ENCODE peak calls at places on chromosomes 12 and 14, in seven cellular contexts. One of them, this sample, is unnamed.

GRCh38 chr12:69966409-69966808 is 141.4 kb downstream of the MYRFL start:
- DNase-seq in tibial nerve: peak; percentile 47
- DNase-seq in GM13976: no peak
- DNase-seq in choroid plexus epithelial cell: peak; percentile 20
- DNase-seq in fibroblast of the aortic adventitia: peak; percentile 80
- DNase-seq in lung: no peak
- DNase-seq in endothelial cell of umbilical vein: no peak
- DNase-seq in this sample: no peak

GRCh38 chr12:78703820-78704525 is 160.6 kb upstream of the SYT1 start:
- DNase-seq in tibial nerve: no peak
- DNase-seq in GM13976: no peak
- DNase-seq in choroid plexus epithelial cell: peak; percentile 90
- DNase-seq in fibroblast of the aortic adventitia: peak; percentile 85
- DNase-seq in lung: no peak
- DNase-seq in endothelial cell of umbilical vein: peak; percentile 89
- DNase-seq in this sample: no peak

GRCh38 chr12:10021342-10021741 is 9.1 kb upstream of the CLEC9A start:
- DNase-seq in tibial nerve: no peak
- DNase-seq in GM13976: no peak
- DNase-seq in choroid plexus epithelial cell: no peak
- DNase-seq in fibroblast of the aortic adventitia: no peak
- DNase-seq in lung: no peak
- DNase-seq in endothelial cell of umbilical vein: no peak
- DNase-seq in this sample: no peak

GRCh38 chr14:95300002-95300696 is 19.6 kb downstream of the CLMN start:
- DNase-seq in tibial nerve: no peak
- DNase-seq in GM13976: no peak
- DNase-seq in choroid plexus epithelial cell: no peak
- DNase-seq in fibroblast of the aortic adventitia: no peak
- DNase-seq in lung: no peak
- DNase-seq in endothelial cell of umbilical vein: no peak
- DNase-seq in this sample: no peak

GRCh38 chr12:26298785-26299621 is 103.6 kb downstream of the SSPN start:
- DNase-seq in tibial nerve: no peak
- DNase-seq in GM13976: peak; percentile 77
- DNase-seq in choroid plexus epithelial cell: peak; percentile 83
- DNase-seq in fibroblast of the aortic adventitia: peak; percentile 80
- DNase-seq in lung: no peak
- DNase-seq in endothelial cell of umbilical vein: peak; percentile 80
- DNase-seq in this sample: peak; percentile 32

GRCh38 chr12:101792046-101792931 is 38.5 kb downstream of the GNPTAB start:
- DNase-seq in tibial nerve: no peak
- DNase-seq in GM13976: no peak
- DNase-seq in choroid plexus epithelial cell: peak; percentile 43
- DNase-seq in fibroblast of the aortic adventitia: peak; percentile 10
- DNase-seq in lung: no peak
- DNase-seq in endothelial cell of umbilical vein: peak; percentile 18
- DNase-seq in this sample: no peak

GRCh38 chr12:107145397-107145796 is 52.0 kb upstream of the CRY1 start:
- DNase-seq in tibial nerve: no peak
- DNase-seq in GM13976: no peak
- DNase-seq in choroid plexus epithelial cell: no peak
- DNase-seq in fibroblast of the aortic adventitia: peak; percentile 37
- DNase-seq in lung: no peak
- DNase-seq in endothelial cell of umbilical vein: no peak
- DNase-seq in this sample: no peak

GRCh38 chr14:101083564-101084435 is 180.3 kb upstream of the RTL1 start:
- DNase-seq in tibial nerve: no peak
- DNase-seq in GM13976: no peak
- DNase-seq in choroid plexus epithelial cell: no peak
- DNase-seq in fibroblast of the aortic adventitia: no peak
- DNase-seq in lung: peak; percentile 27
- DNase-seq in endothelial cell of umbilical vein: no peak
- DNase-seq in this sample: no peak

GRCh38 chr14:29016050-29016900 is 249.7 kb downstream of the FOXG1 start:
- DNase-seq in tibial nerve: no peak
- DNase-seq in GM13976: no peak
- DNase-seq in choroid plexus epithelial cell: peak; percentile 74
- DNase-seq in fibroblast of the aortic adventitia: peak; percentile 65
- DNase-seq in lung: no peak
- DNase-seq in endothelial cell of umbilical vein: peak; percentile 60
- DNase-seq in this sample: peak; percentile 45

GRCh38 chr14:76763362-76764041 is 2.2 kb downstream of the VASH1 start:
- DNase-seq in tibial nerve: no peak
- DNase-seq in GM13976: no peak
- DNase-seq in choroid plexus epithelial cell: no peak
- DNase-seq in fibroblast of the aortic adventitia: peak; percentile 27
- DNase-seq in lung: peak; percentile 26
- DNase-seq in endothelial cell of umbilical vein: peak; percentile 41
- DNase-seq in this sample: no peak

GRCh38 chr14:37889087-37889486 is 293.7 kb downstream of the TTC6 start:
- DNase-seq in tibial nerve: no peak
- DNase-seq in GM13976: no peak
- DNase-seq in choroid plexus epithelial cell: peak; percentile 61
- DNase-seq in fibroblast of the aortic adventitia: no peak
- DNase-seq in lung: no peak
- DNase-seq in endothelial cell of umbilical vein: no peak
- DNase-seq in this sample: no peak

GRCh38 chr12:114774181-114774580 is 90.2 kb upstream of the TBX3 start:
- DNase-seq in tibial nerve: no peak
- DNase-seq in GM13976: no peak
- DNase-seq in choroid plexus epithelial cell: peak; percentile 80
- DNase-seq in fibroblast of the aortic adventitia: peak; percentile 37
- DNase-seq in lung: no peak
- DNase-seq in endothelial cell of umbilical vein: no peak
- DNase-seq in this sample: no peak

DNA sequence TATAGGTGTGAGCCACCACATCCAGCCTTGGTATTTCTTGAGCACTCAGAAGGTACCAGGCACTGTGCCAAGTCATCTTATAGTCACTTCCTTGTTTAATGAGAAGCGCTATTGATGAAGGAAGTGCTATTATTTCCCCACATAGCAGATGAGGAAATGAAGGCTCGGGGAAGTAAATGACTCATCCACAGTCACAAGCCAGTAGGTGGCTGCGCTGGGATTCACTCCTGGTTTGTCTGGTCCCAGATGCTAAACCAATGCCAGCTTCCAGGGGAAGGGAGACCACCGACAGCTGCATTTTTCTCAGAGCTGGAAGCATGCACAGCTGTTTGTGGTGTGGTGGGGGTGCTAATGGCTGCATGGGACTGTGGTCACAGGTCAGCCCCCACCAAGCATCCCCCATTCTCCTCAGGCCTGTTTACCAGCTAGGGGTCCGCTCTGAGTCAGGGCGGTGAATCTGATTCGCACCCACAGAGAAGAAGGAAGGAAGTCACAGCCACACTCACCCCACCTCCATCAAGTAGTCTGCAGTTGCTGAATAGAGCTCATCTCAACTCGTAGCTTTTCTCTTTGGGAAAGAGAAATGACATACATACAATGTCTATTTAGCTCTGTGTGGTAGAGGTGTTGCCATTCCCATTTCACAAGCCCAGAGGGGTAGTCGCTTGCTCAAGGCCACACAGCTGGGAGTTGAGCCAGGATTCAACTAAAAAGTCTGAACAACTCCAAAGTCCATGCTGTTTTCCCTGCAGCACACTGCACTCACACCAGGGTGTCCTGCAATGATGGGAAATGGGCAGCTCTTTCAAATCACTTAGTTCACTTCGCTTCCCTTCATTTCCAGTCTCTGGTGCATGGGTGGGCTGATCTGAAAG is 6.3 kb upstream of the LTBP2 start:
- DNase-seq in tibial nerve: peak; percentile 82
- DNase-seq in GM13976: no peak
- DNase-seq in choroid plexus epithelial cell: peak; percentile 83
- DNase-seq in fibroblast of the aortic adventitia: peak; percentile 58
- DNase-seq in lung: peak; percentile 63
- DNase-seq in endothelial cell of umbilical vein: peak; percentile 83
- DNase-seq in this sample: peak; percentile 91
- TF ChIP-seq CTCF in tibial nerve: no peak
- TF ChIP-seq CTCF in GM13976: no peak
- TF ChIP-seq CTCF in choroid plexus epithelial cell: peak; percentile 33
- TF ChIP-seq CTCF in fibroblast of the aortic adventitia: no peak
- TF ChIP-seq CTCF in lung: no peak
- TF ChIP-seq CTCF in endothelial cell of umbilical vein: no peak
- TF ChIP-seq CTCF in this sample: no peak

GRCh38 chr12:19707948-19708409 is 268.7 kb downstream of the AEBP2 start:
- DNase-seq in tibial nerve: no peak
- DNase-seq in GM13976: no peak
- DNase-seq in choroid plexus epithelial cell: peak; percentile 21
- DNase-seq in fibroblast of the aortic adventitia: peak; percentile 33
- DNase-seq in lung: no peak
- DNase-seq in endothelial cell of umbilical vein: no peak
- DNase-seq in this sample: no peak
- TF ChIP-seq CTCF in tibial nerve: no peak
- TF ChIP-seq CTCF in GM13976: no peak
- TF ChIP-seq CTCF in choroid plexus epithelial cell: no peak
- TF ChIP-seq CTCF in fibroblast of the aortic adventitia: peak; percentile 35
- TF ChIP-seq CTCF in lung: no peak
- TF ChIP-seq CTCF in endothelial cell of umbilical vein: no peak
- TF ChIP-seq CTCF in this sample: peak; percentile 39

DNA sequence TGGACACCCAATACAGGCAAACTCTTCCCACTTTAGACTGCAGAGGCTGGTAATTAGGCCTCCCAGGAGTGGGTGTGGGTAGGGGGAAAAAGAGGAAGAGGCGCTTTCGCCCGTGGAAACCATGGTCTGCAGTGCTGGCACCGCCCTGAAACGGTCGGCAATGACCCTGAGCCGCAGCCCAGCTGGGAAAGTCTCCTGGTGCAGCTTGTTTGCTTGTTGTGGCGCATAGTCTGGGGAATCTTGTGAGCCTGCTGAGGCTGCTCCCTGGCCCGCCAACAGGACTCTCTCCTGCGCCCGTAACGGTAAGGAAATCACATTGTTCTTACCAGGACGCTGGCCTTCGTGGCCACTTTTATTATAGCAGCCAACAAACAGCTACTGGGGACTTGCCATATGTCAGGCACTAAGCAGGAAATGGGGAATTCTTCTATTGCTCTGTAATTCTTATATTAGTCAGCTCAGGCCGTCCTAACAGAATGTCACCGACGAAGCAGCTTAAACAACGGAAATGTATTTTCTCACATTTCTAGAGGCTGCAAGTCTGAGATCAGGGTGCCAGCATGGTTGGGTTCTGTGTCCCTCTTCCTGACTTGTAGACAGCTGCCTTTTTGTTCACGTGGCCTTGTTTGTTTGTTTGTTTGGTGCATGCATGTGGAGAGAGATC is 52.5 kb upstream of the RIN3 start:
- DNase-seq in tibial nerve: no peak
- DNase-seq in GM13976: peak; percentile 69
- DNase-seq in choroid plexus epithelial cell: peak; percentile 74
- DNase-seq in fibroblast of the aortic adventitia: peak; percentile 58
- DNase-seq in lung: no peak
- DNase-seq in endothelial cell of umbilical vein: peak; percentile 95
- DNase-seq in this sample: peak; percentile 24
- TF ChIP-seq CTCF in tibial nerve: no peak
- TF ChIP-seq CTCF in GM13976: no peak
- TF ChIP-seq CTCF in choroid plexus epithelial cell: no peak
- TF ChIP-seq CTCF in fibroblast of the aortic adventitia: no peak
- TF ChIP-seq CTCF in lung: no peak
- TF ChIP-seq CTCF in endothelial cell of umbilical vein: peak; percentile 3
- TF ChIP-seq CTCF in this sample: no peak

GRCh38 chr12:54216580-54217308 is 28.0 kb upstream of the SMUG1 start:
- DNase-seq in tibial nerve: peak; percentile 60
- DNase-seq in GM13976: peak; percentile 83
- DNase-seq in choroid plexus epithelial cell: peak; percentile 83
- DNase-seq in fibroblast of the aortic adventitia: peak; percentile 81
- DNase-seq in lung: peak; percentile 69
- DNase-seq in endothelial cell of umbilical vein: peak; percentile 79
- DNase-seq in this sample: peak; percentile 84

GRCh38 chr12:54214553-54215374 is 26.0 kb upstream of the SMUG1 start:
- DNase-seq in tibial nerve: peak; percentile 77
- DNase-seq in GM13976: peak; percentile 93
- DNase-seq in choroid plexus epithelial cell: peak; percentile 93
- DNase-seq in fibroblast of the aortic adventitia: peak; percentile 88
- DNase-seq in lung: peak; percentile 88
- DNase-seq in endothelial cell of umbilical vein: peak; percentile 92
- DNase-seq in this sample: peak; percentile 95

GRCh38 chr12:54215990-54216579 is 27.3 kb upstream of the SMUG1 start:
- DNase-seq in tibial nerve: no peak
- DNase-seq in GM13976: peak; percentile 47
- DNase-seq in choroid plexus epithelial cell: no peak
- DNase-seq in fibroblast of the aortic adventitia: no peak
- DNase-seq in lung: no peak
- DNase-seq in endothelial cell of umbilical vein: no peak
- DNase-seq in this sample: peak; percentile 87

GRCh38 chr12:54217774-54218221 is 29.0 kb upstream of the SMUG1 start:
- DNase-seq in tibial nerve: no peak
- DNase-seq in GM13976: no peak
- DNase-seq in choroid plexus epithelial cell: peak; percentile 28
- DNase-seq in fibroblast of the aortic adventitia: no peak
- DNase-seq in lung: no peak
- DNase-seq in endothelial cell of umbilical vein: no peak
- DNase-seq in this sample: peak; percentile 45

DNA sequence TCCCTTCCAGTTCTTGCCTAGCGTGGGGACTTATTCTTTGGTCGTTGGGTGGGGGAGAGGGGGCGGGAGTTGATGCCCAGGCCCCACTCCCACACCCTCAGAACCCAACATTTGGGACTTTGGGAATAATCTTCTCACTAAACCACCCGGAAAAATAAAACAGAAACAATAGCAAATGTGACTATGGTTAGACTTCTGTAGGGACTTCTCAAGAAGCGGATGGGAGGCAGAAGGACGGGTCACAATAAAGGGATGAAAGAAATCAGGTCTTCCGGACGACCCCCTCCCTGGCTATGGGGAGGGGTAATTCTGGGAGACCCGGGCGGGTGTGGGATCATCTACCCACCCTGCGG is 28.5 kb upstream of the SMUG1 start:
- DNase-seq in tibial nerve: no peak
- DNase-seq in GM13976: no peak
- DNase-seq in choroid plexus epithelial cell: no peak
- DNase-seq in fibroblast of the aortic adventitia: no peak
- DNase-seq in lung: no peak
- DNase-seq in endothelial cell of umbilical vein: no peak
- DNase-seq in this sample: no peak
- TF ChIP-seq CTCF in tibial nerve: no peak
- TF ChIP-seq CTCF in GM13976: no peak
- TF ChIP-seq CTCF in choroid plexus epithelial cell: no peak
- TF ChIP-seq CTCF in fibroblast of the aortic adventitia: no peak
- TF ChIP-seq CTCF in lung: no peak
- TF ChIP-seq CTCF in endothelial cell of umbilical vein: no peak
- TF ChIP-seq CTCF in this sample: peak; percentile 25